ENCODE peak calls at places on chromosomes 2 and 18, in four cellular contexts. One of them, this sample, is unnamed.

GRCh38 chr2:149394864-149395263 is 64.5 kb downstream of the LYPD6 start:
- DNase-seq in PC-3: peak
- DNase-seq in kidney tubule cell: peak
- DNase-seq in RCC 7860: no peak
- DNase-seq in this sample: no peak

GRCh38 chr2:235227607-235228006 is 266.2 kb upstream of the AGAP1 start:
- DNase-seq in kidney tubule cell: no peak
- DNase-seq in PC-3: no peak
- DNase-seq in RCC 7860: no peak
- DNase-seq in this sample: no peak

GRCh38 chr2:163248321-163249090 is 409.9 kb upstream of the KCNH7 start:
- DNase-seq in RCC 7860: no peak
- DNase-seq in kidney tubule cell: no peak
- DNase-seq in PC-3: no peak
- DNase-seq in this sample: no peak

GRCh38 chr2:101401906-101402305 is 14.6 kb upstream of the CREG2 start:
- DNase-seq in RCC 7860: no peak
- DNase-seq in PC-3: no peak
- DNase-seq in kidney tubule cell: no peak
- DNase-seq in this sample: no peak

GRCh38 chr2:86393521-86394490 is 47.4 kb upstream of the KDM3A start:
- DNase-seq in RCC 7860: peak
- DNase-seq in kidney tubule cell: peak
- DNase-seq in PC-3: peak
- DNase-seq in this sample: no peak

GRCh38 chr2:181036445-181036844 is 56.0 kb downstream of the UBE2E3 start:
- DNase-seq in RCC 7860: no peak
- DNase-seq in kidney tubule cell: no peak
- DNase-seq in PC-3: no peak
- DNase-seq in this sample: no peak

GRCh38 chr18:62963522-62963921 is 248.2 kb downstream of the PHLPP1 start:
- DNase-seq in PC-3: no peak
- DNase-seq in kidney tubule cell: no peak
- DNase-seq in RCC 7860: no peak
- DNase-seq in this sample: no peak

GRCh38 chr2:188292446-188293239 is 969 bp downstream of the GULP1 start:
- DNase-seq in kidney tubule cell: peak
- DNase-seq in RCC 7860: peak
- DNase-seq in PC-3: peak
- DNase-seq in this sample: peak

GRCh38 chr2:238821391-238821790 is 26.5 kb upstream of the TWIST2 start:
- DNase-seq in RCC 7860: peak
- DNase-seq in kidney tubule cell: peak
- DNase-seq in PC-3: no peak
- DNase-seq in this sample: no peak

GRCh38 chr2:174473796-174474195 is 13.0 kb downstream of the GPR155 start:
- DNase-seq in RCC 7860: peak
- DNase-seq in kidney tubule cell: peak
- DNase-seq in PC-3: peak
- DNase-seq in this sample: no peak

GRCh38 chr2:68646303-68646702 is 2.9 kb downstream of the PROKR1 start:
- DNase-seq in kidney tubule cell: peak
- DNase-seq in PC-3: peak
- DNase-seq in RCC 7860: no peak
- DNase-seq in this sample: no peak

GRCh38 chr2:72148975-72149555 is 1.4 kb upstream of the CYP26B1 start:
- DNase-seq in RCC 7860: no peak
- DNase-seq in PC-3: peak
- DNase-seq in kidney tubule cell: peak
- DNase-seq in this sample: peak

GRCh38 chr2:191846787-191847620 is at the start of gene CAVIN2:
- DNase-seq in RCC 7860: no peak
- DNase-seq in kidney tubule cell: peak
- DNase-seq in PC-3: peak
- DNase-seq in this sample: no peak

GRCh38 chr2:36357506-36358316 is 2.1 kb downstream of the CRIM1 start:
- DNase-seq in kidney tubule cell: peak
- DNase-seq in RCC 7860: peak
- DNase-seq in PC-3: peak
- DNase-seq in this sample: no peak

GRCh38 chr18:44819944-44820510 is 139.3 kb downstream of the SETBP1 start:
- DNase-seq in kidney tubule cell: peak
- DNase-seq in PC-3: no peak
- DNase-seq in RCC 7860: no peak
- DNase-seq in this sample: no peak

GRCh38 chr2:84980263-84980983 is 9.5 kb downstream of the KCMF1 start:
- DNase-seq in PC-3: no peak
- DNase-seq in kidney tubule cell: peak
- DNase-seq in RCC 7860: no peak
- DNase-seq in this sample: no peak

GRCh38 chr2:127561371-127561770 is 25.9 kb downstream of the MYO7B start:
- DNase-seq in RCC 7860: no peak
- DNase-seq in kidney tubule cell: no peak
- DNase-seq in PC-3: no peak
- DNase-seq in this sample: no peak

GRCh38 chr2:26245810-26246209 is 1.1 kb downstream of the HADHB start:
- DNase-seq in PC-3: peak
- DNase-seq in RCC 7860: peak
- DNase-seq in kidney tubule cell: peak
- DNase-seq in this sample: no peak

GRCh38 chr2:125643585-125643984 is 1012.4 kb upstream of the GYPC start:
- DNase-seq in PC-3: no peak
- DNase-seq in kidney tubule cell: no peak
- DNase-seq in RCC 7860: no peak
- DNase-seq in this sample: no peak

GRCh38 chr2:238461491-238461890 is 34.8 kb downstream of the ASB1 start:
- DNase-seq in PC-3: no peak
- DNase-seq in kidney tubule cell: no peak
- DNase-seq in RCC 7860: no peak
- DNase-seq in this sample: no peak

GRCh38 chr2:190469770-190470169 is 61.6 kb downstream of the MFSD6 start:
- DNase-seq in PC-3: peak
- DNase-seq in kidney tubule cell: peak
- DNase-seq in RCC 7860: peak
- DNase-seq in this sample: no peak

GRCh38 chr18:43751203-43751602 is 473.9 kb upstream of the SYT4 start:
- DNase-seq in RCC 7860: no peak
- DNase-seq in kidney tubule cell: peak
- DNase-seq in PC-3: peak
- DNase-seq in this sample: no peak

GRCh38 chr2:191257934-191258333 is 12.7 kb downstream of the MYO1B start:
- DNase-seq in RCC 7860: no peak
- DNase-seq in PC-3: no peak
- DNase-seq in kidney tubule cell: no peak
- DNase-seq in this sample: no peak

GRCh38 chr18:26460449-26461091 is 87.8 kb downstream of the KCTD1 start:
- DNase-seq in RCC 7860: no peak
- DNase-seq in kidney tubule cell: no peak
- DNase-seq in PC-3: no peak
- DNase-seq in this sample: no peak

GRCh38 chr2:211439011-211439410 is 882.6 kb downstream of the CPS1 start:
- DNase-seq in PC-3: no peak
- DNase-seq in kidney tubule cell: peak
- DNase-seq in RCC 7860: no peak
- DNase-seq in this sample: no peak

GRCh38 chr18:70243545-70243944 is 38.1 kb upstream of the RTTN start:
- DNase-seq in RCC 7860: no peak
- DNase-seq in PC-3: peak
- DNase-seq in kidney tubule cell: no peak
- DNase-seq in this sample: no peak

GRCh38 chr18:396571-396970 is 103.9 kb downstream of the COLEC12 start:
- DNase-seq in RCC 7860: no peak
- DNase-seq in kidney tubule cell: no peak
- DNase-seq in PC-3: no peak
- DNase-seq in this sample: no peak

GRCh38 chr18:48920408-48921038 is 30.2 kb downstream of the SMAD7 start:
- DNase-seq in RCC 7860: no peak
- DNase-seq in PC-3: no peak
- DNase-seq in kidney tubule cell: peak
- DNase-seq in this sample: no peak

GRCh38 chr2:134917219-134917957 is 1.2 kb upstream of the CCNT2 start:
- DNase-seq in PC-3: no peak
- DNase-seq in kidney tubule cell: peak
- DNase-seq in RCC 7860: no peak
- DNase-seq in this sample: no peak